ENCODE peak calls at places on chromosome 12, in eight cellular contexts. One of them, this sample, is unnamed.
A peak's percentile ranks its signal among the peaks of the same experiment; 100 is the strongest.

GRCh38 chr12:124075836-124076235 is 102.8 kb downstream of the ZNF664 start:
- DNase-seq in HFFc6: no peak
- DNase-seq in GM18507: no peak
- DNase-seq in NCI-H460: no peak
- DNase-seq in kidney: no peak
- DNase-seq in SIG-M5: no peak
- DNase-seq in T-helper 1 cell: no peak
- DNase-seq in stimulated activated CD4-positive, alpha-beta T cell treated with anti-CD3 and anti-CD28 coated beads, Interleukin-12 subunit alpha, Interleukin-12 subunit beta, amount 100 ng/mL, for 4 hours: no peak
- DNase-seq in this sample: no peak

GRCh38 chr12:6430124-6430989 is 14.4 kb upstream of the CD27 start:
- DNase-seq in HFFc6: peak; percentile 95
- DNase-seq in GM18507: no peak
- DNase-seq in NCI-H460: peak; percentile 99
- DNase-seq in kidney: peak; percentile 90
- DNase-seq in SIG-M5: peak; percentile 65
- DNase-seq in T-helper 1 cell: no peak
- DNase-seq in stimulated activated CD4-positive, alpha-beta T cell treated with anti-CD3 and anti-CD28 coated beads, Interleukin-12 subunit alpha, Interleukin-12 subunit beta, amount 100 ng/mL, for 4 hours: peak; percentile 56
- DNase-seq in this sample: peak; percentile 94

GRCh38 chr12:111076199-111076598 is 155.8 kb upstream of the MYL2 start:
- DNase-seq in HFFc6: no peak
- DNase-seq in GM18507: no peak
- DNase-seq in NCI-H460: no peak
- DNase-seq in kidney: no peak
- DNase-seq in SIG-M5: no peak
- DNase-seq in T-helper 1 cell: no peak
- DNase-seq in stimulated activated CD4-positive, alpha-beta T cell treated with anti-CD3 and anti-CD28 coated beads, Interleukin-12 subunit alpha, Interleukin-12 subunit beta, amount 100 ng/mL, for 4 hours: no peak
- DNase-seq in this sample: no peak

GRCh38 chr12:50537538-50537919 is 32.7 kb downstream of the DIP2B start:
- DNase-seq in HFFc6: peak; percentile 85
- DNase-seq in GM18507: no peak
- DNase-seq in NCI-H460: no peak
- DNase-seq in kidney: no peak
- DNase-seq in SIG-M5: no peak
- DNase-seq in T-helper 1 cell: no peak
- DNase-seq in stimulated activated CD4-positive, alpha-beta T cell treated with anti-CD3 and anti-CD28 coated beads, Interleukin-12 subunit alpha, Interleukin-12 subunit beta, amount 100 ng/mL, for 4 hours: no peak
- DNase-seq in this sample: peak; percentile 66

GRCh38 chr12:8455727-8456360 is at the start of gene CLEC6A:
- DNase-seq in HFFc6: no peak
- DNase-seq in GM18507: no peak
- DNase-seq in NCI-H460: no peak
- DNase-seq in kidney: no peak
- DNase-seq in SIG-M5: peak; percentile 39
- DNase-seq in T-helper 1 cell: no peak
- DNase-seq in stimulated activated CD4-positive, alpha-beta T cell treated with anti-CD3 and anti-CD28 coated beads, Interleukin-12 subunit alpha, Interleukin-12 subunit beta, amount 100 ng/mL, for 4 hours: no peak
- DNase-seq in this sample: no peak

GRCh38 chr12:58776144-58776543 is 144.2 kb downstream of the LRIG3 start:
- DNase-seq in HFFc6: no peak
- DNase-seq in GM18507: no peak
- DNase-seq in NCI-H460: no peak
- DNase-seq in kidney: no peak
- DNase-seq in SIG-M5: no peak
- DNase-seq in T-helper 1 cell: no peak
- DNase-seq in stimulated activated CD4-positive, alpha-beta T cell treated with anti-CD3 and anti-CD28 coated beads, Interleukin-12 subunit alpha, Interleukin-12 subunit beta, amount 100 ng/mL, for 4 hours: no peak
- DNase-seq in this sample: no peak

GRCh38 chr12:26803552-26803951 is 29.4 kb downstream of the ITPR2 start:
- DNase-seq in HFFc6: peak; percentile 28
- DNase-seq in GM18507: no peak
- DNase-seq in NCI-H460: no peak
- DNase-seq in kidney: no peak
- DNase-seq in SIG-M5: no peak
- DNase-seq in T-helper 1 cell: no peak
- DNase-seq in stimulated activated CD4-positive, alpha-beta T cell treated with anti-CD3 and anti-CD28 coated beads, Interleukin-12 subunit alpha, Interleukin-12 subunit beta, amount 100 ng/mL, for 4 hours: no peak
- DNase-seq in this sample: peak; percentile 32

GRCh38 chr12:1094714-1095113 is 103.7 kb downstream of the ERC1 start:
- DNase-seq in HFFc6: no peak
- DNase-seq in GM18507: no peak
- DNase-seq in NCI-H460: no peak
- DNase-seq in kidney: no peak
- DNase-seq in SIG-M5: no peak
- DNase-seq in T-helper 1 cell: no peak
- DNase-seq in stimulated activated CD4-positive, alpha-beta T cell treated with anti-CD3 and anti-CD28 coated beads, Interleukin-12 subunit alpha, Interleukin-12 subunit beta, amount 100 ng/mL, for 4 hours: no peak
- DNase-seq in this sample: no peak

GRCh38 chr12:98211914-98212695 is 303.3 kb upstream of the TMPO start:
- DNase-seq in HFFc6: no peak
- DNase-seq in GM18507: no peak
- DNase-seq in NCI-H460: no peak
- DNase-seq in kidney: no peak
- DNase-seq in SIG-M5: no peak
- DNase-seq in T-helper 1 cell: no peak
- DNase-seq in stimulated activated CD4-positive, alpha-beta T cell treated with anti-CD3 and anti-CD28 coated beads, Interleukin-12 subunit alpha, Interleukin-12 subunit beta, amount 100 ng/mL, for 4 hours: no peak
- DNase-seq in this sample: no peak

GRCh38 chr12:79415754-79416435 is 274.9 kb downstream of the PAWR start:
- DNase-seq in HFFc6: no peak
- DNase-seq in GM18507: no peak
- DNase-seq in NCI-H460: no peak
- DNase-seq in kidney: no peak
- DNase-seq in SIG-M5: no peak
- DNase-seq in T-helper 1 cell: no peak
- DNase-seq in stimulated activated CD4-positive, alpha-beta T cell treated with anti-CD3 and anti-CD28 coated beads, Interleukin-12 subunit alpha, Interleukin-12 subunit beta, amount 100 ng/mL, for 4 hours: no peak
- DNase-seq in this sample: no peak

GRCh38 chr12:7555752-7556151 is 52.2 kb upstream of the CD163 start:
- DNase-seq in HFFc6: peak; percentile 75
- DNase-seq in GM18507: no peak
- DNase-seq in NCI-H460: peak; percentile 3
- DNase-seq in kidney: no peak
- DNase-seq in SIG-M5: no peak
- DNase-seq in T-helper 1 cell: no peak
- DNase-seq in stimulated activated CD4-positive, alpha-beta T cell treated with anti-CD3 and anti-CD28 coated beads, Interleukin-12 subunit alpha, Interleukin-12 subunit beta, amount 100 ng/mL, for 4 hours: no peak
- DNase-seq in this sample: peak; percentile 26

GRCh38 chr12:60257063-60257462 is 661.2 kb downstream of the SLC16A7 start:
- DNase-seq in HFFc6: peak; percentile 64
- DNase-seq in GM18507: no peak
- DNase-seq in NCI-H460: peak; percentile 14
- DNase-seq in kidney: no peak
- DNase-seq in SIG-M5: no peak
- DNase-seq in T-helper 1 cell: no peak
- DNase-seq in stimulated activated CD4-positive, alpha-beta T cell treated with anti-CD3 and anti-CD28 coated beads, Interleukin-12 subunit alpha, Interleukin-12 subunit beta, amount 100 ng/mL, for 4 hours: no peak
- DNase-seq in this sample: peak; percentile 33

GRCh38 chr12:14981049-14981448 is 8.2 kb downstream of the PDE6H start:
- DNase-seq in HFFc6: no peak
- DNase-seq in GM18507: no peak
- DNase-seq in NCI-H460: no peak
- DNase-seq in kidney: no peak
- DNase-seq in SIG-M5: peak; percentile 78
- DNase-seq in T-helper 1 cell: no peak
- DNase-seq in stimulated activated CD4-positive, alpha-beta T cell treated with anti-CD3 and anti-CD28 coated beads, Interleukin-12 subunit alpha, Interleukin-12 subunit beta, amount 100 ng/mL, for 4 hours: no peak
- DNase-seq in this sample: no peak

GRCh38 chr12:7678744-7679143 is 13.0 kb upstream of the APOBEC1 start:
- DNase-seq in HFFc6: no peak
- DNase-seq in GM18507: no peak
- DNase-seq in NCI-H460: no peak
- DNase-seq in kidney: no peak
- DNase-seq in SIG-M5: no peak
- DNase-seq in T-helper 1 cell: no peak
- DNase-seq in stimulated activated CD4-positive, alpha-beta T cell treated with anti-CD3 and anti-CD28 coated beads, Interleukin-12 subunit alpha, Interleukin-12 subunit beta, amount 100 ng/mL, for 4 hours: no peak
- DNase-seq in this sample: no peak

GRCh38 chr12:63916561-63917476 is 72.3 kb downstream of the SRGAP1 start:
- DNase-seq in HFFc6: peak; percentile 18
- DNase-seq in GM18507: no peak
- DNase-seq in NCI-H460: peak; percentile 59
- DNase-seq in kidney: no peak
- DNase-seq in SIG-M5: no peak
- DNase-seq in T-helper 1 cell: no peak
- DNase-seq in stimulated activated CD4-positive, alpha-beta T cell treated with anti-CD3 and anti-CD28 coated beads, Interleukin-12 subunit alpha, Interleukin-12 subunit beta, amount 100 ng/mL, for 4 hours: no peak
- DNase-seq in this sample: no peak

GRCh38 chr12:123984903-123985302 is 11.9 kb downstream of the ZNF664 start:
- DNase-seq in HFFc6: no peak
- DNase-seq in GM18507: no peak
- DNase-seq in NCI-H460: no peak
- DNase-seq in kidney: no peak
- DNase-seq in SIG-M5: no peak
- DNase-seq in T-helper 1 cell: no peak
- DNase-seq in stimulated activated CD4-positive, alpha-beta T cell treated with anti-CD3 and anti-CD28 coated beads, Interleukin-12 subunit alpha, Interleukin-12 subunit beta, amount 100 ng/mL, for 4 hours: no peak
- DNase-seq in this sample: no peak

GRCh38 chr12:67068773-67069450 is 200.2 kb upstream of the CAND1 start:
- DNase-seq in HFFc6: no peak
- DNase-seq in GM18507: no peak
- DNase-seq in NCI-H460: peak; percentile 14
- DNase-seq in kidney: peak; percentile 79
- DNase-seq in SIG-M5: no peak
- DNase-seq in T-helper 1 cell: peak; percentile 23
- DNase-seq in stimulated activated CD4-positive, alpha-beta T cell treated with anti-CD3 and anti-CD28 coated beads, Interleukin-12 subunit alpha, Interleukin-12 subunit beta, amount 100 ng/mL, for 4 hours: peak; percentile 46
- DNase-seq in this sample: peak; percentile 35

GRCh38 chr12:26740991-26741390 is 92.0 kb downstream of the ITPR2 start:
- DNase-seq in HFFc6: no peak
- DNase-seq in GM18507: no peak
- DNase-seq in NCI-H460: no peak
- DNase-seq in kidney: no peak
- DNase-seq in SIG-M5: no peak
- DNase-seq in T-helper 1 cell: no peak
- DNase-seq in stimulated activated CD4-positive, alpha-beta T cell treated with anti-CD3 and anti-CD28 coated beads, Interleukin-12 subunit alpha, Interleukin-12 subunit beta, amount 100 ng/mL, for 4 hours: no peak
- DNase-seq in this sample: peak; percentile 24

GRCh38 chr12:124175731-124176130 is 119.2 kb upstream of the RFLNA start:
- DNase-seq in HFFc6: no peak
- DNase-seq in GM18507: no peak
- DNase-seq in NCI-H460: no peak
- DNase-seq in kidney: no peak
- DNase-seq in SIG-M5: no peak
- DNase-seq in T-helper 1 cell: no peak
- DNase-seq in stimulated activated CD4-positive, alpha-beta T cell treated with anti-CD3 and anti-CD28 coated beads, Interleukin-12 subunit alpha, Interleukin-12 subunit beta, amount 100 ng/mL, for 4 hours: no peak
- DNase-seq in this sample: no peak

GRCh38 chr12:51751657-51752056 is 96.9 kb downstream of the FIGNL2 start:
- DNase-seq in HFFc6: no peak
- DNase-seq in GM18507: no peak
- DNase-seq in NCI-H460: no peak
- DNase-seq in kidney: no peak
- DNase-seq in SIG-M5: no peak
- DNase-seq in T-helper 1 cell: no peak
- DNase-seq in stimulated activated CD4-positive, alpha-beta T cell treated with anti-CD3 and anti-CD28 coated beads, Interleukin-12 subunit alpha, Interleukin-12 subunit beta, amount 100 ng/mL, for 4 hours: no peak
- DNase-seq in this sample: no peak

GRCh38 chr12:62673027-62673815 is 206.6 kb downstream of the MON2 start:
- DNase-seq in HFFc6: no peak
- DNase-seq in GM18507: no peak
- DNase-seq in NCI-H460: no peak
- DNase-seq in kidney: no peak
- DNase-seq in SIG-M5: no peak
- DNase-seq in T-helper 1 cell: no peak
- DNase-seq in stimulated activated CD4-positive, alpha-beta T cell treated with anti-CD3 and anti-CD28 coated beads, Interleukin-12 subunit alpha, Interleukin-12 subunit beta, amount 100 ng/mL, for 4 hours: no peak
- DNase-seq in this sample: no peak

GRCh38 chr12:12474471-12474928 is 88.2 kb downstream of the DUSP16 start:
- DNase-seq in HFFc6: no peak
- DNase-seq in GM18507: no peak
- DNase-seq in NCI-H460: no peak
- DNase-seq in kidney: no peak
- DNase-seq in SIG-M5: no peak
- DNase-seq in T-helper 1 cell: no peak
- DNase-seq in stimulated activated CD4-positive, alpha-beta T cell treated with anti-CD3 and anti-CD28 coated beads, Interleukin-12 subunit alpha, Interleukin-12 subunit beta, amount 100 ng/mL, for 4 hours: no peak
- DNase-seq in this sample: no peak

GRCh38 chr12:125284945-125285344 is 219.7 kb downstream of the AACS start:
- DNase-seq in HFFc6: no peak
- DNase-seq in GM18507: no peak
- DNase-seq in NCI-H460: no peak
- DNase-seq in kidney: no peak
- DNase-seq in SIG-M5: no peak
- DNase-seq in T-helper 1 cell: no peak
- DNase-seq in stimulated activated CD4-positive, alpha-beta T cell treated with anti-CD3 and anti-CD28 coated beads, Interleukin-12 subunit alpha, Interleukin-12 subunit beta, amount 100 ng/mL, for 4 hours: no peak
- DNase-seq in this sample: no peak

GRCh38 chr12:57800965-57801364 is 17.6 kb downstream of the AVIL start:
- DNase-seq in HFFc6: no peak
- DNase-seq in GM18507: no peak
- DNase-seq in NCI-H460: no peak
- DNase-seq in kidney: no peak
- DNase-seq in SIG-M5: no peak
- DNase-seq in T-helper 1 cell: no peak
- DNase-seq in stimulated activated CD4-positive, alpha-beta T cell treated with anti-CD3 and anti-CD28 coated beads, Interleukin-12 subunit alpha, Interleukin-12 subunit beta, amount 100 ng/mL, for 4 hours: no peak
- DNase-seq in this sample: no peak

GRCh38 chr12:126998747-126999285 is 1268.2 kb upstream of the TMEM132C start:
- DNase-seq in HFFc6: no peak
- DNase-seq in GM18507: no peak
- DNase-seq in NCI-H460: no peak
- DNase-seq in kidney: no peak
- DNase-seq in SIG-M5: no peak
- DNase-seq in T-helper 1 cell: no peak
- DNase-seq in stimulated activated CD4-positive, alpha-beta T cell treated with anti-CD3 and anti-CD28 coated beads, Interleukin-12 subunit alpha, Interleukin-12 subunit beta, amount 100 ng/mL, for 4 hours: no peak
- DNase-seq in this sample: no peak

GRCh38 chr12:49730568-49731101 is 10.7 kb upstream of the TMBIM6 start:
- DNase-seq in HFFc6: no peak
- DNase-seq in GM18507: no peak
- DNase-seq in NCI-H460: peak; percentile 44
- DNase-seq in kidney: no peak
- DNase-seq in SIG-M5: no peak
- DNase-seq in T-helper 1 cell: no peak
- DNase-seq in stimulated activated CD4-positive, alpha-beta T cell treated with anti-CD3 and anti-CD28 coated beads, Interleukin-12 subunit alpha, Interleukin-12 subunit beta, amount 100 ng/mL, for 4 hours: no peak
- DNase-seq in this sample: no peak

GRCh38 chr12:39372929-39373328 is 70.0 kb downstream of the KIF21A start:
- DNase-seq in HFFc6: no peak
- DNase-seq in GM18507: no peak
- DNase-seq in NCI-H460: no peak
- DNase-seq in kidney: no peak
- DNase-seq in SIG-M5: peak; percentile 20
- DNase-seq in T-helper 1 cell: no peak
- DNase-seq in stimulated activated CD4-positive, alpha-beta T cell treated with anti-CD3 and anti-CD28 coated beads, Interleukin-12 subunit alpha, Interleukin-12 subunit beta, amount 100 ng/mL, for 4 hours: no peak
- DNase-seq in this sample: no peak

GRCh38 chr12:22672951-22673350 is 48.0 kb downstream of the ETNK1 start:
- DNase-seq in HFFc6: peak; percentile 74
- DNase-seq in GM18507: no peak
- DNase-seq in NCI-H460: no peak
- DNase-seq in kidney: no peak
- DNase-seq in SIG-M5: no peak
- DNase-seq in T-helper 1 cell: no peak
- DNase-seq in stimulated activated CD4-positive, alpha-beta T cell treated with anti-CD3 and anti-CD28 coated beads, Interleukin-12 subunit alpha, Interleukin-12 subunit beta, amount 100 ng/mL, for 4 hours: no peak
- DNase-seq in this sample: peak; percentile 13

This sample was measured in HTR-8/SVneo.